ENCODE peak calls at places on chromosomes 13 and 19, in four cellular contexts. H, W, O and R are unnamed samples.

GRCh38 chr13:48500652-48501197 is 32.2 kb downstream of the RCBTB2 start:
- DNase-seq in H (no peak), W (peak; percentile 84), O (no peak), R (peak; percentile 94)

GRCh38 chr13:38590796-38591507 is 95.9 kb upstream of the FREM2 start:
- DNase-seq in H (no peak), W (no peak), O (no peak), R (no peak)

GRCh38 chr13:39959497-39959896 is 304.0 kb downstream of the COG6 start:
- DNase-seq in O (no peak), W (no peak), H (no peak), R (no peak)

GRCh38 chr19:50679177-50680125 is 30.2 kb downstream of the C19orf81 start:
- DNase-seq in W (peak; percentile 26), O (peak; percentile 80), H (peak; percentile 95), R (peak; percentile 82)

GRCh38 chr13:77509221-77509620 is 26.3 kb upstream of the SCEL start:
- DNase-seq in O (no peak), W (peak; percentile 89), H (no peak), R (peak; percentile 57)

GRCh38 chr13:98438246-98439135 is 138.4 kb downstream of the STK24 start:
- DNase-seq in O (no peak), H (no peak), W (no peak), R (no peak)

GRCh38 chr13:27997904-27998522 is 9.5 kb upstream of the URAD start:
- DNase-seq in H (no peak), O (peak; percentile 74), W (no peak), R (peak; percentile 35)

GRCh38 chr13:28012896-28013295 is 24.4 kb upstream of the URAD start:
- DNase-seq in H (no peak), O (no peak), W (no peak), R (no peak)

GRCh38 chr13:75763511-75763910 is 127.4 kb downstream of the LMO7 start:
- DNase-seq in O (no peak), H (no peak), W (no peak), R (no peak)

GRCh38 chr19:50703915-50704548 is 15.6 kb downstream of the SHANK1 start:
- DNase-seq in H (no peak), W (no peak), O (peak; percentile 58), R (no peak)

GRCh38 chr19:47176627-47177090 is 46.0 kb downstream of the SAE1 start:
- DNase-seq in H (no peak), W (peak; percentile 96), O (no peak), R (peak; percentile 92)

GRCh38 chr13:52002361-52002760 is 8.9 kb downstream of the ATP7B start:
- DNase-seq in O (no peak), W (no peak), H (no peak), R (no peak)

GRCh38 chr19:755063-755462 is 4.2 kb downstream of the MISP start:
- DNase-seq in O (no peak), H (no peak), W (no peak), R (no peak)

GRCh38 chr19:31537136-31537535 is 187.9 kb upstream of the TSHZ3 start:
- DNase-seq in H (no peak), W (no peak), O (no peak), R (no peak)

GRCh38 chr13:72379581-72379980 is 347.8 kb downstream of the MZT1 start:
- DNase-seq in O (no peak), H (no peak), W (peak; percentile 29), R (no peak)

GRCh38 chr13:74064805-74065204 is 69.4 kb downstream of the KLF12 start:
- DNase-seq in H (no peak), W (no peak), O (no peak), R (no peak)
- H3K4me1 ChIP-seq in H (peaks cover 12% of the 10 kb centered on the region), W (peaks cover 6% of the 10 kb centered on the region), O (no peaks in the 10 kb centered on the region), R (peaks cover 42% of the 10 kb centered on the region)

DNA sequence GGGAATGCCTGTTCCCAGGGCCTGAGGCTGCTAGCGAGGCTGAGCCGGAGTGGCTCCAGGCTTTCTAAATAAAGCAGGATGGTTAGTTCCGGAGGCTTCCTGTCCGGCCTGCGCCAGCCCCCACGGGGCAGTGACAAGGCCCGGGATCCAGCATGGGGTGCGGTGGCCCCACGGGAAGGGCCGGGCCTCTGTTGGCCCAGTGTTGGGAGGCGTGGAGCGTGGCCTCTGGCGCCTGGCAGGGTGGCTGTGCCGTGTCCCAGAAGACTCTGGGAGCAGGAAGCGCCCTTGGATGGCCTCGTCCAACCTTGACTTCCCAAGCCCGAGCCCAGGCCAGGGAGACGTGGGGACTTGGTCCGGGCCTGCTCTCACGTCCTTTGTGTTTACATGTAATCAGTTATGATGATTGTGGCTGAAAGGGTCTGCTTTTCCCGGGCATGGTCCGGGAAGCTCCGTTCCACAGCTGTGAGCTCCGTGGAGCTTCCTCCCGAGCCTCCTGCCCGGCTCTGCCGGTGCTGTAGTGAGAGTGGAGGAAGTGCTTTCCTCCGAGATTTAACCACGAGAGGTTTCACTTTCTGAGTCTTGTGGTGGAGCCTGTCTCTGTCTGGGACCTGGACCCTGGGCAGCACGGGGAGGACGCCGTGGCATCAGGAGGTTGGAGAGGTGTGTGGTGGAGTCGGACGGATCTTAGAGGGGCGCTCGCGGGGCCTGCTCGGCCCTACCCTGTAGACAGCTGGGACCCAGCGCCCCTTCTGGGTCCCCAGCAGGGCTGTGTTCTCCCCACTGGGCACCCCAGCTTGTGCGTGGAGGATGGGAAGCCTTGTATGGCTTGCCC is 4.6 kb downstream of the GNA11 start:
- DNase-seq in H (no peak), O (no peak), W (no peak), R (peak; percentile 25)
- H3K4me1 ChIP-seq in H (peaks cover 28% of the 10 kb centered on the region), O (peaks cover 16% of the 10 kb centered on the region), W (peaks cover 25% of the 10 kb centered on the region), R (peaks cover 42% of the 10 kb centered on the region)

DNA sequence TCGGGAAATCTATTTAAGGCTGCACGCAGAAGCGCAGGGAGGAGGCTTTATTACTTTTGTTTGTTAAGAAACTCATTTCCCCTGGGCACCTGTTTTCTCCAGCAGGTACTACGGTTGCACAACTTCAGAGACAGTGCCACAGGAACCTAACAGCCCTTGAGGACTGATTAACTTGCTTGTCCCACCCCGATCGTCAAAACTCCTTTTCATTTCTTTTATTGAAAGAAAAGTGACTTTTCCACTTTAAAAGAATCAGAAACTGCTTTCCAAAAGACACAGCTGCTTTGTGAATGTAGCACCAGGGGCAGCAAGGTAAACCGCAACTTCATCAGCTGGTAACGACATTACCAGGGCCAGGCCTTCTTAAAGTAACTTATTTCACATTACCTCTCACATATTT is 1.5 kb downstream of the ANKRD10 start:
- DNase-seq in W (peak; percentile 20), H (no peak), O (peak; percentile 18), R (peak; percentile 43)
- H3K4me1 ChIP-seq in W (peaks cover 31% of the 10 kb centered on the region), H (peaks cover 25% of the 10 kb centered on the region), O (peaks cover 32% of the 10 kb centered on the region), R (peaks cover 48% of the 10 kb centered on the region)

DNA sequence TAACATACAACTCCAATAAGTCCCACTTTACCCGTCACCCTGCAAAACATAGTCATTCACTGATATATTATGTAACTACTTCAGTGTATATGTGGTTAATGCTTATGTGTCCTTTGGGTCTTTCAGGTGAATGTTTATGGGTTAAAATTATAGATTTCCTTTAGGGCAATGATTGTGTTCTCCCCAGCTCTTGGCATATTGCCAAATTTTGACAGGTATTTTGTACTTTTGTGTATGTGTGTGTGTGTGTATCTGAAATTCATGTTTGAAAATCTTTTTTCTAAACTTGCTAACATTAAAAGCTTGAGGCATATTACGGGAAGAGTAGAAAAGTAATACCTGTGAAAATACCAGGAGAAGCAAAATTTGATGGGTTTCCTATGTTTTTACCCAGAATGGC is 8.2 kb downstream of the CDK8 start:
- DNase-seq in H (no peak), W (no peak), O (no peak), R (no peak)
- H3K4me1 ChIP-seq in H (no peaks in the 10 kb centered on the region), W (no peaks in the 10 kb centered on the region), O (peaks cover 27% of the 10 kb centered on the region), R (no peaks in the 10 kb centered on the region)

GRCh38 chr19:49559443-49559842 is 20.9 kb downstream of the NOSIP start:
- DNase-seq in H (no peak), O (no peak), W (no peak), R (no peak)

GRCh38 chr19:49556412-49557398 is 23.7 kb downstream of the NOSIP start:
- DNase-seq in W (no peak), O (peak; percentile 18), H (no peak), R (no peak)

GRCh38 chr19:49555600-49556411 is 24.6 kb downstream of the NOSIP start:
- DNase-seq in W (no peak), O (peak; percentile 97), H (peak; percentile 95), R (peak; percentile 72)

GRCh38 chr19:49558591-49558990 is 21.8 kb downstream of the NOSIP start:
- DNase-seq in O (no peak), H (no peak), W (no peak), R (no peak)

GRCh38 chr19:49557641-49558325 is 22.6 kb downstream of the NOSIP start:
- DNase-seq in W (no peak), H (no peak), O (no peak), R (no peak)
- H3K4me1 ChIP-seq in W (peaks cover 12% of the 10 kb centered on the region), H (no peaks in the 10 kb centered on the region), O (peaks cover 8% of the 10 kb centered on the region), R (peaks cover 6% of the 10 kb centered on the region)

DNA sequence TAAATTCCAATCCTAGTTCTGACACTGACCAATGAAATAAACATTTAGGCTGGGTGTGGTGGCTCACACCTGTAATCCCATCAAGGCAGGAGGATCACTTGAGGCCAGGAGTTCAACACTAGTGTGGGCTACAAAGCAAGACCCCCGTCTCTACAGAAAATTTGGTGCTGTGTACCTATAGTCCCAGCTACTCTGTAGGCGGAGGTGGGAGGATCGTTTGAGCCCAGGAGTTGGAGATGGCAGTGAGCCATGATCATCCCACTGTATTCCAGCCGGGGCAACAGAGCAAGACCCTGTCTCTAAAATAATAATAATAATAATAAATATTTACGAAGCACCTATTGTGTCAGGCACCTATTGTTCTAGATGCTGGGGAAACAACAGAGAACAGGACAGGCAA is 6.7 kb downstream of the IRGQ start:
- DNase-seq in H (no peak), W (no peak), O (no peak), R (no peak)
- H3K4me1 ChIP-seq in H (peaks cover 14% of the 10 kb centered on the region), W (peaks cover 8% of the 10 kb centered on the region), O (no peaks in the 10 kb centered on the region), R (peaks cover 18% of the 10 kb centered on the region)

GRCh38 chr19:6779204-6779603 is 6.7 kb downstream of the VAV1 start:
- DNase-seq in O (no peak), H (no peak), W (no peak), R (no peak)
- H3K4me1 ChIP-seq in O (no peaks in the 10 kb centered on the region), H (no peaks in the 10 kb centered on the region), W (no peaks in the 10 kb centered on the region), R (peaks cover 8% of the 10 kb centered on the region)

GRCh38 chr13:109150691-109151090 is 521.3 kb downstream of the MYO16 start:
- DNase-seq in O (peak; percentile 45), W (no peak), H (no peak), R (no peak)
- H3K4me1 ChIP-seq in O (peaks cover 48% of the 10 kb centered on the region), W (peaks cover 50% of the 10 kb centered on the region), H (peaks cover 47% of the 10 kb centered on the region), R (peaks cover 26% of the 10 kb centered on the region)